ENCODE peak calls at places on chromosomes 11 and 22, in six cellular contexts. B, K, O, T, V and F are unnamed samples.

GRCh38 chr22:40396882-40397281 is 26.5 kb downstream of the SGSM3 start:
- DNase-seq in B (peak; percentile 60), K (no peak), O (no peak), T (no peak), V (no peak), F (no peak)

GRCh38 chr22:31867386-31868153 is 76.8 kb upstream of the YWHAH start:
- DNase-seq in B (no peak), K (no peak), O (no peak), T (no peak), V (no peak), F (no peak)

GRCh38 chr11:68431984-68432600 is 28.5 kb upstream of the PPP6R3 start:
- DNase-seq in B (no peak), K (no peak), O (no peak), T (no peak), V (no peak), F (no peak)

GRCh38 chr22:30297276-30298004 is 8.1 kb upstream of the CASTOR1 start:
- DNase-seq in B (no peak), K (no peak), O (no peak), T (no peak), V (no peak), F (no peak)

GRCh38 chr22:40348025-40348658 is 1.8 kb downstream of the ADSL start:
- DNase-seq in B (peak; percentile 36), K (peak; percentile 32), O (peak; percentile 59), T (peak; percentile 39), V (no peak), F (peak; percentile 48)

GRCh38 chr11:107139396-107139795 is 121.1 kb upstream of the GUCY1A2 start:
- DNase-seq in B (no peak), K (peak; percentile 0), O (no peak), T (no peak), V (no peak), F (no peak)

GRCh38 chr11:45209480-45209879 is 63.0 kb downstream of the PRDM11 start:
- DNase-seq in B (no peak), K (no peak), O (no peak), T (no peak), V (no peak), F (no peak)

GRCh38 chr11:60377737-60378136 is 595 bp upstream of the MS4A7 start:
- DNase-seq in B (no peak), K (no peak), O (no peak), T (peak; percentile 31), V (no peak), F (peak; percentile 55)

GRCh38 chr11:10305964-10306918 is 1.4 kb downstream of the ADM start:
- DNase-seq in B (peak; percentile 46), K (no peak), O (no peak), T (peak; percentile 31), V (peak; percentile 41), F (peak; percentile 51)

GRCh38 chr22:24207264-24208011 is 26.2 kb downstream of the SUSD2 start:
- DNase-seq in B (no peak), K (no peak), O (no peak), T (no peak), V (no peak), F (no peak)

GRCh38 chr11:62805991-62806441 is 776 bp upstream of the NXF1 start:
- DNase-seq in B (no peak), K (no peak), O (no peak), T (no peak), V (no peak), F (no peak)

GRCh38 chr11:129333873-129334272 is 41.8 kb upstream of the BARX2 start:
- DNase-seq in B (no peak), K (no peak), O (no peak), T (no peak), V (no peak), F (no peak)

GRCh38 chr22:27046126-27046525 is 388.7 kb downstream of the MIAT start:
- DNase-seq in B (no peak), K (no peak), O (no peak), T (no peak), V (no peak), F (no peak)

GRCh38 chr11:78310500-78310909 is 107.1 kb downstream of the GAB2 start:
- DNase-seq in B (no peak), K (no peak), O (no peak), T (peak; percentile 49), V (peak; percentile 73), F (peak; percentile 86)

GRCh38 chr11:131734871-131735270 is 364.5 kb downstream of the NTM start:
- DNase-seq in B (no peak), K (no peak), O (no peak), T (no peak), V (no peak), F (no peak)